ENCODE peak calls at places on chromosomes 11 and 22, in five cellular contexts. C, U, I, E and F are unnamed samples.

GRCh38 chr11:118295834-118296454 is 8.6 kb upstream of the CD3E start:
- DNase-seq in C (peak; percentile 28), U (no peak), I (no peak), E (no peak), F (peak; percentile 2)

GRCh38 chr22:35549338-35549737 is 8.7 kb downstream of the RASD2 start:
- DNase-seq in C (peak; percentile 38), U (no peak), I (no peak), E (no peak), F (peak; percentile 71)

GRCh38 chr11:28366549-28367341 is 258.6 kb downstream of the METTL15 start:
- DNase-seq in C (no peak), U (no peak), I (peak; percentile 15), E (no peak), F (no peak)

GRCh38 chr11:66868726-66869291 is 11.9 kb downstream of the LRFN4 start:
- DNase-seq in C (peak; percentile 94), U (peak; percentile 85), I (no peak), E (peak; percentile 63), F (no peak)

GRCh38 chr11:77396305-77396704 is 77.6 kb downstream of the PAK1 start:
- DNase-seq in C (no peak), U (no peak), I (no peak), E (no peak), F (no peak)

GRCh38 chr22:46010177-46010867 is 33.4 kb upstream of the WNT7B start:
- DNase-seq in C (no peak), U (peak; percentile 41), I (no peak), E (no peak), F (peak; percentile 64)

GRCh38 chr22:50403701-50404101 is 60.6 kb downstream of the PPP6R2 start:
- DNase-seq in C (no peak), U (peak; percentile 74), I (no peak), E (no peak), F (no peak)

GRCh38 chr22:45762545-45763235 is 91.1 kb downstream of the ATXN10 start:
- DNase-seq in C (no peak), U (no peak), I (no peak), E (no peak), F (no peak)

GRCh38 chr22:22103078-22103593 is 120.5 kb upstream of the TOP3B start:
- DNase-seq in C (peak; percentile 28), U (no peak), I (no peak), E (no peak), F (no peak)

GRCh38 chr11:87425391-87425790 is 387.7 kb downstream of the TMEM135 start:
- DNase-seq in C (no peak), U (no peak), I (no peak), E (no peak), F (no peak)

GRCh38 chr11:3834349-3835099 is 6.2 kb downstream of the RHOG start:
- DNase-seq in C (no peak), U (peak; percentile 79), I (no peak), E (no peak), F (no peak)

GRCh38 chr11:9214765-9215164 is 50.4 kb downstream of the DENND5A start:
- DNase-seq in C (peak; percentile 82), U (no peak), I (no peak), E (no peak), F (peak; percentile 63)

GRCh38 chr22:18104566-18104965 is 6.0 kb upstream of the TUBA8 start:
- DNase-seq in C (no peak), U (no peak), I (no peak), E (no peak), F (no peak)

GRCh38 chr22:19892249-19892879 is 37.7 kb upstream of the GNB1L start:
- DNase-seq in C (no peak), U (no peak), I (no peak), E (peak; percentile 21), F (no peak)

GRCh38 chr11:67628710-67629385 is 889 bp downstream of the NUDT8 start:
- DNase-seq in C (no peak), U (peak; percentile 51), I (no peak), E (no peak), F (no peak)

GRCh38 chr11:18313985-18314763 is 7.8 kb downstream of the HPS5 start:
- DNase-seq in C (peak; percentile 22), U (no peak), I (no peak), E (no peak), F (no peak)

GRCh38 chr11:6572215-6572614 is 31.2 kb downstream of the RRP8 start:
- DNase-seq in C (no peak), U (no peak), I (peak; percentile 39), E (no peak), F (peak; percentile 46)

GRCh38 chr11:86101493-86101892 is 32.6 kb upstream of the PICALM start:
- DNase-seq in C (no peak), U (no peak), I (no peak), E (no peak), F (no peak)

GRCh38 chr22:19904174-19904856 is 37.3 kb upstream of the COMT start:
- DNase-seq in C (peak; percentile 40), U (no peak), I (no peak), E (no peak), F (no peak)

GRCh38 chr22:29351042-29351441 is 35.5 kb upstream of the RASL10A start:
- DNase-seq in C (no peak), U (peak; percentile 13), I (no peak), E (no peak), F (no peak)

GRCh38 chr22:24190566-24191208 is 9.4 kb downstream of the SUSD2 start:
- DNase-seq in C (no peak), U (no peak), I (no peak), E (no peak), F (no peak)

GRCh38 chr22:33013051-33013450 is 45.1 kb downstream of the SYN3 start:
- DNase-seq in C (no peak), U (no peak), I (no peak), E (no peak), F (no peak)

GRCh38 chr22:21881841-21882753 is 14.7 kb upstream of the MAPK1 start:
- DNase-seq in C (no peak), U (no peak), I (no peak), E (no peak), F (no peak)

GRCh38 chr11:11265994-11266606 is 87.0 kb downstream of the CSNK2A3 start:
- DNase-seq in C (peak; percentile 70), U (peak; percentile 60), I (no peak), E (peak; percentile 30), F (peak; percentile 32)

GRCh38 chr22:46815896-46816721 is 53.7 kb downstream of the TBC1D22A start:
- DNase-seq in C (no peak), U (no peak), I (no peak), E (no peak), F (peak; percentile 96)

GRCh38 chr11:122439911-122440782 is 215.4 kb upstream of the UBASH3B start:
- DNase-seq in C (no peak), U (no peak), I (no peak), E (no peak), F (peak; percentile 22)

GRCh38 chr11:134414772-134415765 is 3.0 kb upstream of the B3GAT1 start:
- DNase-seq in C (no peak), U (no peak), I (no peak), E (no peak), F (no peak)

GRCh38 chr22:29679316-29679715 is 40.5 kb upstream of the CABP7 start:
- DNase-seq in C (no peak), U (no peak), I (no peak), E (no peak), F (no peak)

GRCh38 chr11:61752117-61752924 is at the start of gene MYRF:
- DNase-seq in C (peak; percentile 52), U (peak; percentile 61), I (no peak), E (peak; percentile 50), F (peak; percentile 51)

GRCh38 chr11:84243629-84244263 is 957.6 kb upstream of the CCDC90B start:
- DNase-seq in C (no peak), U (no peak), I (no peak), E (no peak), F (no peak)

GRCh38 chr11:66112640-66113098 is 42.6 kb downstream of the PACS1 start:
- DNase-seq in C (no peak), U (no peak), I (no peak), E (no peak), F (peak; percentile 55)

GRCh38 chr22:38032681-38033521 is 24.3 kb upstream of the PICK1 start:
- DNase-seq in C (no peak), U (no peak), I (peak; percentile 61), E (no peak), F (no peak)

GRCh38 chr11:45193695-45194094 is 47.3 kb downstream of the PRDM11 start:
- DNase-seq in C (no peak), U (no peak), I (no peak), E (no peak), F (no peak)

DNA sequence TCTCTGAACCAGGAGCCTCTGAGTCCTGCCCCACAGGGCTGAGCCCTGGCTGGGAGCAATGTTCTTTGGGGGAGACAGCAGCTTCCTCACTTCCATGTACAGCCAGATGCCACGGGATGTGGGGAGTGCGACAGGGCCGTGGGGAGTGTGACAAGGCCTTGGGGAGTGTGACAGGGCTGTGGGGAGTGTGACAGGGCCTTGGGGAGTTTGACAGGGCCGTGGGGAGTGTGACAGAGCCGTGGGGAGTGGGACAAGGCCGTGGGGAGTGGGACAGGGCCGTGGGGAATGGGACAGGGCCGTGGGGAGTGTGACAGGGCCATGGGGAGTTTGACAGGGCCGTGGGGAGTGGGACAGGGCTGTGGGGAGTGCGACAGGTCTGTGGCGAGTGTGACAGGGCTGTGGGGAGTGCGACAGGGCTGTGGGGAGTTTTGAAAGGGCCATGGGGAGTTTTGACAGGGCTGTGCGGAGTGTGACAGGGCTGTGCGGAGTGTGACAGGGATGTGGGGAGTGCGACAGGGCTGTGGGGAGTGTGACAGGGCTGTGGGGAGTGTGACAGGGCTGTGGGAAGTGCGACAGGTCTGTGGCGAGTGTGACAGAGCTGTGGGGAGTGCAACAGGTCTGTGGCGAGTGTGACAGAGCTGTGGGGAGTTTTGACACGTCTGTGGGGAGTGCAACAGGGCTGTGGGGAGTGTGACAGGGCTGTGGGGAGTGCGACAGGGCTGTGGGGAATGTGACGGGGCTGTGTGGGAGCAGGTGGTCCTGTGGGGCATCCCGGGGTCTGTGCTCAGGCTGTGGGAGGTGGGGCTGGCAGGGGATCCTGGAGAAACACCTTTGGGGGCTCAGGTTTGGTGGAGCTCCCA is 6.6 kb upstream of the KRTAP5-6 start:
- DNase-seq in C (no peak), U (no peak), I (no peak), E (no peak), F (no peak)
- H3K4me3 ChIP-seq in C (no peak overlapping the region), U (no peak overlapping the region), I (no peak overlapping the region), E (no peak overlapping the region), F (no peak overlapping the region)

GRCh38 chr11:131859811-131860210 is 489.4 kb downstream of the NTM start:
- DNase-seq in C (no peak), U (no peak), I (no peak), E (no peak), F (no peak)
- H3K9me3 ChIP-seq in C (no peaks in the 10 kb centered on the region), U (no peaks in the 10 kb centered on the region), I (no peaks in the 10 kb centered on the region), E (no peaks in the 10 kb centered on the region), F (no peaks in the 10 kb centered on the region)

GRCh38 chr11:102915044-102915375 is 40.2 kb upstream of the MMP12 start:
- DNase-seq in C (no peak), U (no peak), I (no peak), E (no peak), F (no peak)
- H3K4me3 ChIP-seq in C (no peak overlapping the region), U (no peak overlapping the region), I (no peak overlapping the region), E (no peak overlapping the region), F (no peak overlapping the region)

GRCh38 chr11:70672991-70673670 is 274.8 kb downstream of the CTTN start:
- DNase-seq in C (no peak), U (peak; percentile 19), I (no peak), E (no peak), F (no peak)
- H3K9me3 ChIP-seq in C (no peaks in the 10 kb centered on the region), U (no peaks in the 10 kb centered on the region), I (peaks cover 56% of the 10 kb centered on the region), E (no peaks in the 10 kb centered on the region), F (no peaks in the 10 kb centered on the region)